ENCODE peak calls at places on chromosomes 7 and 10, in five cellular contexts. One of them, this sample, is unnamed.

GRCh38 chr7:47266799-47267198 is 315.1 kb downstream of the TNS3 start:
- DNase-seq in stimulated activated CD4-positive, alpha-beta T cell treated with anti-CD3 and anti-CD28 coated beads, Interleukin-15, amount 100 ng/mL, for 24 hours: no peak
- DNase-seq in activated effector memory CD4-positive, alpha-beta T cell treated with anti-CD3 and anti-CD28 coated beads, Interleukin-2, amount 50 U/mL, for 16 hours: peak
- DNase-seq in ELF-1: no peak
- DNase-seq in NCI-H187: no peak
- DNase-seq in this sample: no peak

GRCh38 chr7:123594813-123595241 is 6.8 kb upstream of the ASB15 start:
- DNase-seq in stimulated activated CD4-positive, alpha-beta T cell treated with anti-CD3 and anti-CD28 coated beads, Interleukin-15, amount 100 ng/mL, for 24 hours: no peak
- DNase-seq in activated effector memory CD4-positive, alpha-beta T cell treated with anti-CD3 and anti-CD28 coated beads, Interleukin-2, amount 50 U/mL, for 16 hours: no peak
- DNase-seq in ELF-1: peak
- DNase-seq in NCI-H187: peak
- DNase-seq in this sample: peak

GRCh38 chr10:5976689-5977470 is 463 bp downstream of the IL15RA start:
- DNase-seq in stimulated activated CD4-positive, alpha-beta T cell treated with anti-CD3 and anti-CD28 coated beads, Interleukin-15, amount 100 ng/mL, for 24 hours: peak
- DNase-seq in activated effector memory CD4-positive, alpha-beta T cell treated with anti-CD3 and anti-CD28 coated beads, Interleukin-2, amount 50 U/mL, for 16 hours: peak
- DNase-seq in ELF-1: peak
- DNase-seq in NCI-H187: no peak
- DNase-seq in this sample: peak

GRCh38 chr10:130748409-130749057 is 563.0 kb downstream of the TCERG1L start:
- DNase-seq in stimulated activated CD4-positive, alpha-beta T cell treated with anti-CD3 and anti-CD28 coated beads, Interleukin-15, amount 100 ng/mL, for 24 hours: no peak
- DNase-seq in activated effector memory CD4-positive, alpha-beta T cell treated with anti-CD3 and anti-CD28 coated beads, Interleukin-2, amount 50 U/mL, for 16 hours: peak
- DNase-seq in ELF-1: no peak
- DNase-seq in NCI-H187: no peak
- DNase-seq in this sample: peak

GRCh38 chr7:2002561-2003450 is 229.9 kb downstream of the MAD1L1 start:
- DNase-seq in stimulated activated CD4-positive, alpha-beta T cell treated with anti-CD3 and anti-CD28 coated beads, Interleukin-15, amount 100 ng/mL, for 24 hours: no peak
- DNase-seq in activated effector memory CD4-positive, alpha-beta T cell treated with anti-CD3 and anti-CD28 coated beads, Interleukin-2, amount 50 U/mL, for 16 hours: peak
- DNase-seq in ELF-1: no peak
- DNase-seq in NCI-H187: no peak
- DNase-seq in this sample: peak

GRCh38 chr10:117439243-117439912 is 64.1 kb upstream of the PDZD8 start:
- DNase-seq in stimulated activated CD4-positive, alpha-beta T cell treated with anti-CD3 and anti-CD28 coated beads, Interleukin-15, amount 100 ng/mL, for 24 hours: no peak
- DNase-seq in activated effector memory CD4-positive, alpha-beta T cell treated with anti-CD3 and anti-CD28 coated beads, Interleukin-2, amount 50 U/mL, for 16 hours: no peak
- DNase-seq in ELF-1: no peak
- DNase-seq in NCI-H187: no peak
- DNase-seq in this sample: no peak

GRCh38 chr10:90745565-90745964 is 112.3 kb downstream of the HTR7 start:
- DNase-seq in stimulated activated CD4-positive, alpha-beta T cell treated with anti-CD3 and anti-CD28 coated beads, Interleukin-15, amount 100 ng/mL, for 24 hours: no peak
- DNase-seq in activated effector memory CD4-positive, alpha-beta T cell treated with anti-CD3 and anti-CD28 coated beads, Interleukin-2, amount 50 U/mL, for 16 hours: no peak
- DNase-seq in ELF-1: no peak
- DNase-seq in NCI-H187: no peak
- DNase-seq in this sample: no peak

GRCh38 chr7:151512353-151512752 is 7.3 kb downstream of the RHEB start:
- DNase-seq in stimulated activated CD4-positive, alpha-beta T cell treated with anti-CD3 and anti-CD28 coated beads, Interleukin-15, amount 100 ng/mL, for 24 hours: no peak
- DNase-seq in activated effector memory CD4-positive, alpha-beta T cell treated with anti-CD3 and anti-CD28 coated beads, Interleukin-2, amount 50 U/mL, for 16 hours: no peak
- DNase-seq in ELF-1: no peak
- DNase-seq in NCI-H187: no peak
- DNase-seq in this sample: no peak

GRCh38 chr10:7316839-7317238 is 94.0 kb downstream of the SFMBT2 start:
- DNase-seq in stimulated activated CD4-positive, alpha-beta T cell treated with anti-CD3 and anti-CD28 coated beads, Interleukin-15, amount 100 ng/mL, for 24 hours: no peak
- DNase-seq in activated effector memory CD4-positive, alpha-beta T cell treated with anti-CD3 and anti-CD28 coated beads, Interleukin-2, amount 50 U/mL, for 16 hours: no peak
- DNase-seq in ELF-1: no peak
- DNase-seq in NCI-H187: no peak
- DNase-seq in this sample: no peak

GRCh38 chr7:134949171-134949570 is 37.1 kb upstream of the AGBL3 start:
- DNase-seq in stimulated activated CD4-positive, alpha-beta T cell treated with anti-CD3 and anti-CD28 coated beads, Interleukin-15, amount 100 ng/mL, for 24 hours: no peak
- DNase-seq in activated effector memory CD4-positive, alpha-beta T cell treated with anti-CD3 and anti-CD28 coated beads, Interleukin-2, amount 50 U/mL, for 16 hours: no peak
- DNase-seq in ELF-1: no peak
- DNase-seq in NCI-H187: no peak
- DNase-seq in this sample: no peak

GRCh38 chr10:63738410-63738809 is 217.2 kb downstream of the REEP3 start:
- DNase-seq in stimulated activated CD4-positive, alpha-beta T cell treated with anti-CD3 and anti-CD28 coated beads, Interleukin-15, amount 100 ng/mL, for 24 hours: no peak
- DNase-seq in activated effector memory CD4-positive, alpha-beta T cell treated with anti-CD3 and anti-CD28 coated beads, Interleukin-2, amount 50 U/mL, for 16 hours: no peak
- DNase-seq in ELF-1: peak
- DNase-seq in NCI-H187: no peak
- DNase-seq in this sample: no peak

GRCh38 chr7:70668606-70669358 is 463.2 kb upstream of the GALNT17 start:
- DNase-seq in stimulated activated CD4-positive, alpha-beta T cell treated with anti-CD3 and anti-CD28 coated beads, Interleukin-15, amount 100 ng/mL, for 24 hours: no peak
- DNase-seq in activated effector memory CD4-positive, alpha-beta T cell treated with anti-CD3 and anti-CD28 coated beads, Interleukin-2, amount 50 U/mL, for 16 hours: no peak
- DNase-seq in ELF-1: no peak
- DNase-seq in NCI-H187: no peak
- DNase-seq in this sample: no peak

GRCh38 chr7:7868245-7868899 is 100.2 kb upstream of the GLCCI1 start:
- DNase-seq in stimulated activated CD4-positive, alpha-beta T cell treated with anti-CD3 and anti-CD28 coated beads, Interleukin-15, amount 100 ng/mL, for 24 hours: no peak
- DNase-seq in activated effector memory CD4-positive, alpha-beta T cell treated with anti-CD3 and anti-CD28 coated beads, Interleukin-2, amount 50 U/mL, for 16 hours: no peak
- DNase-seq in ELF-1: no peak
- DNase-seq in NCI-H187: no peak
- DNase-seq in this sample: no peak

GRCh38 chr10:132279873-132280645 is 27.7 kb downstream of the STK32C start:
- DNase-seq in stimulated activated CD4-positive, alpha-beta T cell treated with anti-CD3 and anti-CD28 coated beads, Interleukin-15, amount 100 ng/mL, for 24 hours: no peak
- DNase-seq in activated effector memory CD4-positive, alpha-beta T cell treated with anti-CD3 and anti-CD28 coated beads, Interleukin-2, amount 50 U/mL, for 16 hours: no peak
- DNase-seq in ELF-1: no peak
- DNase-seq in NCI-H187: no peak
- DNase-seq in this sample: no peak

GRCh38 chr10:44294726-44295412 is 90.0 kb downstream of the CXCL12 start:
- DNase-seq in stimulated activated CD4-positive, alpha-beta T cell treated with anti-CD3 and anti-CD28 coated beads, Interleukin-15, amount 100 ng/mL, for 24 hours: no peak
- DNase-seq in activated effector memory CD4-positive, alpha-beta T cell treated with anti-CD3 and anti-CD28 coated beads, Interleukin-2, amount 50 U/mL, for 16 hours: no peak
- DNase-seq in ELF-1: no peak
- DNase-seq in NCI-H187: no peak
- DNase-seq in this sample: no peak

GRCh38 chr10:98391578-98391991 is 23.4 kb downstream of the PYROXD2 start:
- DNase-seq in stimulated activated CD4-positive, alpha-beta T cell treated with anti-CD3 and anti-CD28 coated beads, Interleukin-15, amount 100 ng/mL, for 24 hours: no peak
- DNase-seq in activated effector memory CD4-positive, alpha-beta T cell treated with anti-CD3 and anti-CD28 coated beads, Interleukin-2, amount 50 U/mL, for 16 hours: no peak
- DNase-seq in ELF-1: no peak
- DNase-seq in NCI-H187: no peak
- DNase-seq in this sample: no peak

GRCh38 chr10:89147256-89147655 is 59.9 kb downstream of the CH25H start:
- DNase-seq in stimulated activated CD4-positive, alpha-beta T cell treated with anti-CD3 and anti-CD28 coated beads, Interleukin-15, amount 100 ng/mL, for 24 hours: no peak
- DNase-seq in activated effector memory CD4-positive, alpha-beta T cell treated with anti-CD3 and anti-CD28 coated beads, Interleukin-2, amount 50 U/mL, for 16 hours: no peak
- DNase-seq in ELF-1: no peak
- DNase-seq in NCI-H187: no peak
- DNase-seq in this sample: no peak

GRCh38 chr7:158094046-158094445 is 493.6 kb downstream of the PTPRN2 start:
- DNase-seq in stimulated activated CD4-positive, alpha-beta T cell treated with anti-CD3 and anti-CD28 coated beads, Interleukin-15, amount 100 ng/mL, for 24 hours: no peak
- DNase-seq in activated effector memory CD4-positive, alpha-beta T cell treated with anti-CD3 and anti-CD28 coated beads, Interleukin-2, amount 50 U/mL, for 16 hours: peak
- DNase-seq in ELF-1: no peak
- DNase-seq in NCI-H187: no peak
- DNase-seq in this sample: no peak

GRCh38 chr10:69492746-69493462 is 41.6 kb downstream of the TSPAN15 start:
- DNase-seq in stimulated activated CD4-positive, alpha-beta T cell treated with anti-CD3 and anti-CD28 coated beads, Interleukin-15, amount 100 ng/mL, for 24 hours: no peak
- DNase-seq in activated effector memory CD4-positive, alpha-beta T cell treated with anti-CD3 and anti-CD28 coated beads, Interleukin-2, amount 50 U/mL, for 16 hours: peak
- DNase-seq in ELF-1: no peak
- DNase-seq in NCI-H187: no peak
- DNase-seq in this sample: no peak

GRCh38 chr7:54728411-54728810 is 30.6 kb downstream of the SEC61G start:
- DNase-seq in stimulated activated CD4-positive, alpha-beta T cell treated with anti-CD3 and anti-CD28 coated beads, Interleukin-15, amount 100 ng/mL, for 24 hours: no peak
- DNase-seq in activated effector memory CD4-positive, alpha-beta T cell treated with anti-CD3 and anti-CD28 coated beads, Interleukin-2, amount 50 U/mL, for 16 hours: no peak
- DNase-seq in ELF-1: peak
- DNase-seq in NCI-H187: no peak
- DNase-seq in this sample: peak

GRCh38 chr7:95577137-95577536 is 19.2 kb downstream of the PDK4 start:
- DNase-seq in stimulated activated CD4-positive, alpha-beta T cell treated with anti-CD3 and anti-CD28 coated beads, Interleukin-15, amount 100 ng/mL, for 24 hours: no peak
- DNase-seq in activated effector memory CD4-positive, alpha-beta T cell treated with anti-CD3 and anti-CD28 coated beads, Interleukin-2, amount 50 U/mL, for 16 hours: no peak
- DNase-seq in ELF-1: peak
- DNase-seq in NCI-H187: no peak
- DNase-seq in this sample: peak

GRCh38 chr7:93147358-93147757 is 827 bp downstream of the SAMD9L start:
- DNase-seq in stimulated activated CD4-positive, alpha-beta T cell treated with anti-CD3 and anti-CD28 coated beads, Interleukin-15, amount 100 ng/mL, for 24 hours: peak
- DNase-seq in activated effector memory CD4-positive, alpha-beta T cell treated with anti-CD3 and anti-CD28 coated beads, Interleukin-2, amount 50 U/mL, for 16 hours: peak
- DNase-seq in ELF-1: peak
- DNase-seq in NCI-H187: no peak
- DNase-seq in this sample: no peak

GRCh38 chr7:116447436-116447835 is 52.1 kb upstream of the CAV2 start:
- DNase-seq in stimulated activated CD4-positive, alpha-beta T cell treated with anti-CD3 and anti-CD28 coated beads, Interleukin-15, amount 100 ng/mL, for 24 hours: no peak
- DNase-seq in activated effector memory CD4-positive, alpha-beta T cell treated with anti-CD3 and anti-CD28 coated beads, Interleukin-2, amount 50 U/mL, for 16 hours: no peak
- DNase-seq in ELF-1: no peak
- DNase-seq in NCI-H187: no peak
- DNase-seq in this sample: no peak

GRCh38 chr7:137403282-137403681 is 59.7 kb upstream of the PTN start:
- DNase-seq in stimulated activated CD4-positive, alpha-beta T cell treated with anti-CD3 and anti-CD28 coated beads, Interleukin-15, amount 100 ng/mL, for 24 hours: no peak
- DNase-seq in activated effector memory CD4-positive, alpha-beta T cell treated with anti-CD3 and anti-CD28 coated beads, Interleukin-2, amount 50 U/mL, for 16 hours: no peak
- DNase-seq in ELF-1: peak
- DNase-seq in NCI-H187: no peak
- DNase-seq in this sample: peak

GRCh38 chr7:77979219-77979618 is 180.6 kb downstream of the PHTF2 start:
- DNase-seq in stimulated activated CD4-positive, alpha-beta T cell treated with anti-CD3 and anti-CD28 coated beads, Interleukin-15, amount 100 ng/mL, for 24 hours: no peak
- DNase-seq in activated effector memory CD4-positive, alpha-beta T cell treated with anti-CD3 and anti-CD28 coated beads, Interleukin-2, amount 50 U/mL, for 16 hours: no peak
- DNase-seq in ELF-1: no peak
- DNase-seq in NCI-H187: no peak
- DNase-seq in this sample: no peak

GRCh38 chr10:74289956-74290355 is 138.9 kb downstream of the ADK start:
- DNase-seq in stimulated activated CD4-positive, alpha-beta T cell treated with anti-CD3 and anti-CD28 coated beads, Interleukin-15, amount 100 ng/mL, for 24 hours: no peak
- DNase-seq in activated effector memory CD4-positive, alpha-beta T cell treated with anti-CD3 and anti-CD28 coated beads, Interleukin-2, amount 50 U/mL, for 16 hours: no peak
- DNase-seq in ELF-1: no peak
- DNase-seq in NCI-H187: no peak
- DNase-seq in this sample: no peak

GRCh38 chr7:20403356-20403755 is 72.7 kb downstream of the ITGB8 start:
- DNase-seq in stimulated activated CD4-positive, alpha-beta T cell treated with anti-CD3 and anti-CD28 coated beads, Interleukin-15, amount 100 ng/mL, for 24 hours: no peak
- DNase-seq in activated effector memory CD4-positive, alpha-beta T cell treated with anti-CD3 and anti-CD28 coated beads, Interleukin-2, amount 50 U/mL, for 16 hours: no peak
- DNase-seq in ELF-1: no peak
- DNase-seq in NCI-H187: no peak
- DNase-seq in this sample: no peak